ENCODE peak calls at places on chromosomes 11 and 22, in eight cellular contexts. O is GM23248, R is PC-3, Z is OCI-LY7, S is PC-9, E is Karpas-422, P is SK-N-SH, M is GM23338. K is an unnamed sample.

GRCh38 chr11:75240381-75241035 is at the start of gene TPBGL:
- DNase-seq in S (no peak), E (no peak), P (peak; percentile 79), O (peak; percentile 5), R (no peak), Z (no peak), M (peak; percentile 65), K (peak; percentile 30)

GRCh38 chr22:29269731-29270474 is 1.8 kb downstream of the EWSR1 start:
- DNase-seq in S (no peak), E (no peak), O (peak; percentile 38), R (peak; percentile 19), Z (peak; percentile 30), M (peak; percentile 49), P (no peak), K (no peak)

GRCh38 chr11:35541621-35542375 is 16.4 kb upstream of the PAMR1 start:
- DNase-seq in E (no peak), S (peak; percentile 40), P (no peak), M (no peak), Z (no peak), O (peak; percentile 90), R (no peak), K (peak; percentile 73)

GRCh38 chr22:50145741-50146439 is 24.6 kb upstream of the PANX2 start:
- DNase-seq in O (no peak), E (no peak), M (no peak), S (no peak), P (peak; percentile 64), Z (no peak), R (no peak), K (no peak)

GRCh38 chr11:72100462-72100861 is 2.6 kb downstream of the LAMTOR1 start:
- DNase-seq in E (no peak), P (no peak), R (no peak), Z (no peak), M (no peak), S (no peak), O (peak; percentile 27), K (no peak)

GRCh38 chr11:10351768-10352641 is 47.1 kb downstream of the ADM start:
- DNase-seq in O (peak; percentile 93), S (peak; percentile 37), M (peak; percentile 99), P (peak; percentile 38), R (peak; percentile 72), E (no peak), Z (no peak), K (peak; percentile 79)

GRCh38 chr11:84675631-84676030 is 951.5 kb downstream of the DLG2 start:
- DNase-seq in O (no peak), M (no peak), R (no peak), E (no peak), S (no peak), P (no peak), Z (no peak), K (no peak)

GRCh38 chr11:6602096-6602940 is 1.1 kb downstream of the RRP8 start:
- DNase-seq in E (no peak), S (no peak), Z (no peak), O (peak; percentile 44), P (peak; percentile 16), M (no peak), R (no peak), K (no peak)

GRCh38 chr11:17405232-17406005 is 17.0 kb upstream of the KCNJ11 start:
- DNase-seq in P (peak; percentile 78), Z (no peak), E (no peak), M (peak; percentile 50), O (peak; percentile 69), S (no peak), R (peak; percentile 28), K (peak; percentile 70)

GRCh38 chr11:135002236-135002635 is 590.2 kb upstream of the B3GAT1 start:
- DNase-seq in Z (no peak), O (no peak), S (no peak), R (no peak), M (no peak), E (no peak), P (no peak), K (no peak)

GRCh38 chr11:66847461-66848232 is 4.4 kb downstream of the RCE1 start:
- DNase-seq in P (peak; percentile 17), R (no peak), O (no peak), S (no peak), M (no peak), E (no peak), Z (no peak), K (no peak)

GRCh38 chr11:13963169-13963948 is 836 bp downstream of the SPON1 start:
- DNase-seq in Z (no peak), E (no peak), M (peak; percentile 58), S (no peak), O (peak; percentile 55), P (peak; percentile 58), R (no peak), K (peak; percentile 58)

GRCh38 chr11:13962562-13963168 is at the start of gene SPON1:
- DNase-seq in Z (no peak), O (peak; percentile 53), R (no peak), P (peak; percentile 78), E (no peak), S (no peak), M (peak; percentile 87), K (peak; percentile 84)

GRCh38 chr11:13965337-13965736 is 2.8 kb downstream of the SPON1 start:
- DNase-seq in Z (no peak), O (no peak), P (no peak), S (no peak), M (peak; percentile 33), E (no peak), R (no peak), K (peak; percentile 78)

GRCh38 chr11:13964771-13965074 is 2.2 kb downstream of the SPON1 start:
- DNase-seq in E (no peak), S (no peak), M (no peak), P (no peak), O (no peak), R (no peak), Z (no peak), K (no peak)

DNA sequence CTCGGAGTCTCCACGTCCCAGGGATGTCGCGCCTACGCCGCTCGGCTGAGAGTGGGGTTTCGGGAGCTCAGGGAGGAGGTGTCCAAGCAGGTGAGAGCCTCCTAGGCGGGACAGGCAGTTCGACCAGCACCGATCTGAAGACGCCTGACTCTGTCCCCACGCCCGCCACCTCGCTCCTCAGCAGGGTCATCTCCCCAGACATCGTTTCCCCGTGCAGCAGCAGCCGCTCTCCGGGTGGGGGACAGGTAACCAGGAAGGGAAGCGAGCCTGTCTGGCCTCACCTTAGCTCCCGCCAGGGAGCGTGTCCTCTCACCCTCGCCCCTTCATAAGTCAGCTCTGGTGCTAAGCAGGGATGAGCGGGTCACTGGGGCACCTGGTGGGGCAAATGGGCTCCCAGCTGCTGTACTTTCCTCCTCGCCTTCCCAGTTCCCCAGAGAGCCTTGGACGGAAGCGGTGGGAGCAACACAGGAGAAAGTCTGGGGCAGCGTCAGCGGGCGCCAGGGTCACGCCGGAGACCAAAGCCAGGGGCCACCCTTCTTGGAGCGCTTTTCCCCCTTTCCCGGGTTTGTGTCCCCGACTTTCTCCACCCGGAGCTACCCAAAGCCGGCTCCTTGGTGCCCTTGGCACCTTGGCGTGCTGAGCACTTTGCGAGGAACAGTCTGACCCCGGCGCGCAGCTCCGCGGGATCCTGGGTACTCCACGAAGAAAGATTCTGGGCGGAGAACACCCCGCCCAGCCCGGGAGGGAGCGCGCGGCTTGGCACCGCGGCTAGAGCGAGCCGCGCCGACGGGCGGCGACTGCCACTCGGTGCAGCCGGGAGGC is 1.6 kb downstream of the SPON1 start:
- DNase-seq in M (peak; percentile 55), P (peak; percentile 39), R (peak; percentile 43), S (no peak), Z (no peak), O (peak; percentile 42), E (no peak), K (peak; percentile 60)
- H3K27ac ChIP-seq in M (no peak overlapping the region), P (no peak overlapping the region), R (no peak overlapping the region), S (no peak overlapping the region), Z (no peak overlapping the region), O (no peak overlapping the region), E (no peak overlapping the region), K (peak overlapping the region; percentile 76)

GRCh38 chr11:130260080-130260627 is 54.6 kb downstream of the ZBTB44 start:
- DNase-seq in S (no peak), E (no peak), P (no peak), R (no peak), O (no peak), Z (no peak), M (no peak), K (no peak)

GRCh38 chr11:130262424-130262823 is 52.3 kb downstream of the ZBTB44 start:
- DNase-seq in O (no peak), S (no peak), R (no peak), E (no peak), M (no peak), P (no peak), Z (no peak), K (no peak)

GRCh38 chr11:130261546-130261945 is 53.2 kb downstream of the ZBTB44 start:
- DNase-seq in Z (no peak), S (no peak), E (no peak), R (no peak), P (no peak), O (no peak), M (no peak), K (no peak)

GRCh38 chr11:130260735-130261134 is 54.0 kb downstream of the ZBTB44 start:
- DNase-seq in P (no peak), E (no peak), S (no peak), M (no peak), Z (no peak), O (no peak), R (no peak), K (no peak)
- H3K9me2 ChIP-seq in P (no peaks in the 10 kb centered on the region), E (no peaks in the 10 kb centered on the region), S (no peaks in the 10 kb centered on the region), M (no peaks in the 10 kb centered on the region), Z (no peaks in the 10 kb centered on the region), O (no peaks in the 10 kb centered on the region), R (no peaks in the 10 kb centered on the region), K (no peaks in the 10 kb centered on the region)

DNA sequence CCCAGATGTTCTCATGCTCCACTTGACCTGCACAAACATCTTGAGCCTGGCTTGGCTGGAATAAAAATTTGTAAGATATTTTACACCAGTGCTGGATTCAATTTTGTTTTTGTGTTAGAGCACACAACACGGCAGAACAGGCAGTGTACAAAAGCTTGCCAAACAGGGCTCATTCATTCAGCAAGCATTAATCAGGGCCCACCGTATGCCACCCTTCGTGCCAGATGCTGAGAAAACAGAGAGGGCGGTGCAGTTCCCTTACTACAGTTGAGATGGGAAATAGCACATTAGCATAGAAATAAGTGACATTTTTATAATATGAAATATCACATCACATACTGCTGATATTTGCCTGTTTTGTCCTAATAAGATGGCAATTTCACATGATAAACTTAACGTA is 133.2 kb upstream of the PARVA start:
- DNase-seq in R (no peak), E (no peak), O (no peak), S (no peak), P (no peak), M (no peak), Z (no peak), K (no peak)
- H3K27ac ChIP-seq in R (no peak overlapping the region), E (no peak overlapping the region), O (peak overlapping the region; percentile 23), S (no peak overlapping the region), P (no peak overlapping the region), M (no peak overlapping the region), Z (no peak overlapping the region), K (no peak overlapping the region)

DNA sequence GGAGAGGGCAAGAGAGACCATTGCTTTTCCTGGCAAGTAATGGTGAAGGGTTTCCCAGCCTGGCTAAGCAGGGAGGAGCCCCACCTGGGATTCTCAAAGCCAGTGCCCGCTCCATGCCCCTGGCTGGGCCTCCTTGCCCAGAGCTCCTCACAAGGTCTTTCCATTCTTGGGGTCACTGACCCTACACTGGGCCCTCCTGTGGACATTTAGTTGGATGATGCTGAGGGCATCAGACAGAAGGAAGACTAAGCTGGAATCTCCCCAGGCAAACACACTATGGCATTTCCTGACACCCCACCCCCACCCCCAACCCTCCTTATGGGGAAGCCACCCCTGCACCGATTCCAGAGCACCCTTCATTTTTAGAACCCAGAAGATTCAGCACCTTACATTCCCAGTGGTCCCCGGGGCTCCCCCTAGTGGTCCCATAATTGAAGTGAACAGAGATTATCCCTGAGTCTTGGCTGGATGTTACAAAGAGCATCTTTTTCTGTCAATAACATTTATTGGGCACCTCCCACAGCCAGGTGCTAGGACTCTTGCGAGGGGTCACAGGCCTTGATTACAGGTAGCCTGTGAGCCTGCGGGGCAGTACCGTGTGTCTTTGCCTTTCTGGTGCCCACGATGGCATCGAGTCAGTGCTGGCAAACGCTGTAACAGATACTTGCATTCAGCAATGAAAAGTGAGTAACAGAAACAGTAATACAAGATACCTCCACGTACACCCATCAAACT is 548.5 kb downstream of the BUD13 start:
- DNase-seq in P (peak; percentile 63), E (peak; percentile 64), Z (peak; percentile 45), S (peak; percentile 11), O (peak; percentile 55), M (peak; percentile 80), R (peak; percentile 51), K (peak; percentile 64)
- H3K9me2 ChIP-seq in P (no peaks in the 10 kb centered on the region), E (no peaks in the 10 kb centered on the region), Z (no peaks in the 10 kb centered on the region), S (no peaks in the 10 kb centered on the region), O (no peaks in the 10 kb centered on the region), M (no peaks in the 10 kb centered on the region), R (no peaks in the 10 kb centered on the region), K (no peaks in the 10 kb centered on the region)

K was measured in hepatocyte.